ENCODE peak calls at places on chromosomes 11 and 22, in four cellular contexts. One of them, this sample, is unnamed. For H3K4me1, the result is how much of the 10 kb centered on the place peaks cover.

GRCh38 chr22:22928666-22929380 is 41.2 kb downstream of the IGLL5 start:
- DNase-seq in H1: no peak
- DNase-seq in HepG2: no peak
- DNase-seq in GM12878: peak
- DNase-seq in this sample: no peak

GRCh38 chr22:33746501-33746928 is 173.8 kb downstream of the LARGE1 start:
- DNase-seq in GM12878: no peak
- DNase-seq in HepG2: peak
- DNase-seq in H1: no peak
- DNase-seq in this sample: no peak

GRCh38 chr22:44351685-44352377 is 39.1 kb upstream of the SHISAL1 start:
- DNase-seq in HepG2: no peak
- DNase-seq in GM12878: no peak
- DNase-seq in H1: no peak
- DNase-seq in this sample: no peak

GRCh38 chr22:45341503-45341902 is 31.8 kb downstream of the FAM118A start:
- DNase-seq in HepG2: no peak
- DNase-seq in GM12878: no peak
- DNase-seq in H1: no peak
- DNase-seq in this sample: no peak

GRCh38 chr22:26968873-26969272 is 311.5 kb downstream of the MIAT start:
- DNase-seq in H1: no peak
- DNase-seq in GM12878: no peak
- DNase-seq in HepG2: no peak
- DNase-seq in this sample: no peak

GRCh38 chr22:37427128-37427710 is at the start of gene ELFN2:
- DNase-seq in GM12878: no peak
- DNase-seq in HepG2: no peak
- DNase-seq in H1: no peak
- DNase-seq in this sample: no peak

GRCh38 chr22:46815896-46816721 is 53.7 kb downstream of the TBC1D22A start:
- DNase-seq in HepG2: peak
- DNase-seq in GM12878: no peak
- DNase-seq in H1: peak
- DNase-seq in this sample: peak

GRCh38 chr11:125272092-125272491 is 107.5 kb downstream of the PKNOX2 start:
- DNase-seq in GM12878: no peak
- DNase-seq in HepG2: no peak
- DNase-seq in H1: no peak
- DNase-seq in this sample: no peak

GRCh38 chr22:38383417-38383816 is 66.2 kb upstream of the CSNK1E start:
- DNase-seq in GM12878: no peak
- DNase-seq in HepG2: no peak
- DNase-seq in H1: no peak
- DNase-seq in this sample: no peak

GRCh38 chr11:77771135-77771534 is 49.4 kb downstream of the RSF1 start:
- DNase-seq in GM12878: no peak
- DNase-seq in H1: no peak
- DNase-seq in HepG2: no peak
- DNase-seq in this sample: no peak

GRCh38 chr11:65382804-65383368 is 440 bp upstream of the SLC25A45 start:
- DNase-seq in HepG2: no peak
- DNase-seq in H1: no peak
- DNase-seq in GM12878: no peak
- DNase-seq in this sample: no peak

GRCh38 chr11:116517077-116517476 is 255.7 kb downstream of the BUD13 start:
- DNase-seq in GM12878: no peak
- DNase-seq in HepG2: no peak
- DNase-seq in H1: no peak
- DNase-seq in this sample: no peak

GRCh38 chr11:47496808-47497207 is 47.9 kb upstream of the RAPSN start:
- DNase-seq in GM12878: no peak
- DNase-seq in HepG2: no peak
- DNase-seq in H1: no peak
- DNase-seq in this sample: no peak

GRCh38 chr11:7677801-7678201 is 4.5 kb upstream of the CYB5R2 start:
- DNase-seq in H1: no peak
- DNase-seq in GM12878: no peak
- DNase-seq in HepG2: no peak
- DNase-seq in this sample: no peak

GRCh38 chr11:9269492-9270030 is 4.4 kb upstream of the DENND5A start:
- DNase-seq in GM12878: no peak
- DNase-seq in H1: no peak
- DNase-seq in HepG2: no peak
- DNase-seq in this sample: no peak

GRCh38 chr11:73237471-73238290 is 19.6 kb downstream of the P2RY2 start:
- DNase-seq in HepG2: peak
- DNase-seq in GM12878: no peak
- DNase-seq in H1: no peak
- DNase-seq in this sample: no peak

GRCh38 chr22:49015459-49015858 is 812.2 kb downstream of the BRD1 start:
- DNase-seq in H1: peak
- DNase-seq in HepG2: no peak
- DNase-seq in GM12878: no peak
- DNase-seq in this sample: no peak

GRCh38 chr22:21643533-21644357 is 1.6 kb downstream of the SDF2L1 start:
- DNase-seq in GM12878: no peak
- DNase-seq in H1: no peak
- DNase-seq in HepG2: no peak
- DNase-seq in this sample: peak

GRCh38 chr11:75468534-75469340 is 35.7 kb upstream of the KLHL35 start:
- DNase-seq in HepG2: no peak
- DNase-seq in H1: no peak
- DNase-seq in GM12878: no peak
- DNase-seq in this sample: peak

GRCh38 chr11:68706237-68706636 is 21.9 kb downstream of the GAL start:
- DNase-seq in HepG2: no peak
- DNase-seq in H1: no peak
- DNase-seq in GM12878: no peak
- DNase-seq in this sample: no peak

GRCh38 chr22:19422440-19423301 is 8.9 kb downstream of the HIRA start:
- DNase-seq in HepG2: no peak
- DNase-seq in GM12878: no peak
- DNase-seq in H1: no peak
- DNase-seq in this sample: no peak

GRCh38 chr22:37599161-37599560 is 9.5 kb upstream of the GGA1 start:
- DNase-seq in H1: no peak
- DNase-seq in HepG2: no peak
- DNase-seq in GM12878: no peak
- DNase-seq in this sample: no peak

GRCh38 chr11:56910785-56911184 is 77.9 kb upstream of the OR5AK2 start:
- DNase-seq in H1: no peak
- DNase-seq in HepG2: no peak
- DNase-seq in GM12878: no peak
- DNase-seq in this sample: no peak

GRCh38 chr22:43429426-43429825 is 17.6 kb downstream of the MPPED1 start:
- DNase-seq in GM12878: no peak
- DNase-seq in H1: no peak
- DNase-seq in HepG2: no peak
- DNase-seq in this sample: no peak

GRCh38 chr22:32073823-32074380 is 30.8 kb downstream of the SLC5A1 start:
- DNase-seq in GM12878: no peak
- DNase-seq in HepG2: no peak
- DNase-seq in H1: no peak
- DNase-seq in this sample: no peak

GRCh38 chr11:72072348-72072747 is 8.0 kb downstream of the NUMA1 start:
- DNase-seq in GM12878: no peak
- DNase-seq in H1: no peak
- DNase-seq in HepG2: peak
- DNase-seq in this sample: no peak

GRCh38 chr22:46057762-46058420 is 80.9 kb upstream of the WNT7B start:
- DNase-seq in GM12878: peak
- DNase-seq in HepG2: no peak
- DNase-seq in H1: no peak
- DNase-seq in this sample: no peak

GRCh38 chr11:108392364-108392763 is 75.0 kb downstream of the C11orf65 start:
- DNase-seq in HepG2: no peak
- DNase-seq in H1: no peak
- DNase-seq in GM12878: no peak
- DNase-seq in this sample: no peak

GRCh38 chr11:123145220-123145619 is 49.8 kb downstream of the CLMP start:
- DNase-seq in GM12878: no peak
- DNase-seq in H1: no peak
- DNase-seq in HepG2: peak
- DNase-seq in this sample: no peak

GRCh38 chr22:38718414-38718813 is 12.7 kb downstream of the GTPBP1 start:
- DNase-seq in GM12878: no peak
- DNase-seq in H1: no peak
- DNase-seq in HepG2: peak
- DNase-seq in this sample: no peak

DNA sequence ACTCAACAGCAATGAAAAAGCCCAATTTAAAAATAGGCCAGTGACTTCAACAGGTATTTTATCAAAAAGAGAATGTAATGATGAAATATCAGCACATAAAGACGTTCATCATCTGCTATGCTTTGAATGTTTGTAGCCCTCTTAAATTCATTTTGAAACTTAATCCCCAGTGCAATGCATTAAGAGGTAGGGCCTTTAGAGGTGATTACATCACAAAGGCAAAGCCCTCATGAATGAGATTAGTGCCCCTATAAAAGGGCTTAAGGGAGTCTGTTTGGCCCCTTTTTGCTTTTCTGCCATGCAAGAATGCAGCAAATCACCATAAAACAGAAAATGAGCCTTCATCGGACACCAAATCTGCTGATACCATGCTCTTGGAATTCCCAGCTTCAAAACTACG is 637.0 kb downstream of the DLG2 start:
- DNase-seq in HepG2: no peak
- DNase-seq in H1: no peak
- DNase-seq in GM12878: no peak
- DNase-seq in this sample: no peak
- TF ChIP-seq HDAC6 in HepG2: no peak
- TF ChIP-seq HDAC6 in H1: no peak
- TF ChIP-seq HDAC6 in GM12878: no peak
- TF ChIP-seq HDAC6 in this sample: no peak

GRCh38 chr11:2846056-2846455 is 39.5 kb downstream of the CDKN1C start:
- DNase-seq in HepG2: no peak
- DNase-seq in GM12878: no peak
- DNase-seq in H1: no peak
- DNase-seq in this sample: peak
- H3K4me1 ChIP-seq in HepG2: under half
- H3K4me1 ChIP-seq in GM12878: under half
- H3K4me1 ChIP-seq in H1: under half
- H3K4me1 ChIP-seq in this sample: under half

DNA sequence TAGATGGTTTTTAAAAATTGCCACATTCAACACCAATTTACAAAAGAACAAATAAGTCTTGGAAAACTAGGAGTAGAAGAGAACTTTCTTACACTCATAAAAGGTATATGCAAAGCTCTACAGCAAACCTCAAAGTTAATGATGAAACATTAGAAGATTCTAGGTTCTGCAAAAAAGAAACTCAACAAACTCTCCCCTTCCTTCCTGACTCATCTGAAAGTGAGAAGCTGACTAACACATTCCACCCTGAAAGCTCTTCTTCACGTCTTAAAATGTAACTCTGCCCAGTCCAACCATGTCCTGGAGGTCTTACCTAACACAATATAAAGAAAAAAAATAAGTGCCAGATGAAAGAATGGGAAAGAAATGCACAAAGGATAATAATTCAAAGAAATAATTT is 218.9 kb upstream of the ISX start:
- DNase-seq in GM12878: peak
- DNase-seq in HepG2: no peak
- DNase-seq in H1: no peak
- DNase-seq in this sample: no peak
- TF ChIP-seq HDAC6 in GM12878: no peak
- TF ChIP-seq HDAC6 in HepG2: no peak
- TF ChIP-seq HDAC6 in H1: no peak
- TF ChIP-seq HDAC6 in this sample: no peak

GRCh38 chr11:17430616-17431015 is 42.2 kb upstream of the KCNJ11 start:
- DNase-seq in GM12878: no peak
- DNase-seq in H1: no peak
- DNase-seq in HepG2: no peak
- DNase-seq in this sample: no peak
- H3K4me1 ChIP-seq in GM12878: under half
- H3K4me1 ChIP-seq in H1: under half
- H3K4me1 ChIP-seq in HepG2: under half
- H3K4me1 ChIP-seq in this sample: under half

GRCh38 chr22:50695421-50696250 is 23.0 kb downstream of the SHANK3 start:
- DNase-seq in H1: no peak
- DNase-seq in GM12878: no peak
- DNase-seq in HepG2: no peak
- DNase-seq in this sample: no peak
- TF ChIP-seq HDAC6 in H1: no peak
- TF ChIP-seq HDAC6 in GM12878: no peak
- TF ChIP-seq HDAC6 in HepG2: no peak
- TF ChIP-seq HDAC6 in this sample: no peak

GRCh38 chr11:128734439-128735224 is 40.8 kb downstream of the FLI1 start:
- DNase-seq in H1: no peak
- DNase-seq in GM12878: no peak
- DNase-seq in HepG2: no peak
- DNase-seq in this sample: no peak
- H3K4me1 ChIP-seq in H1: under half
- H3K4me1 ChIP-seq in GM12878: half or more
- H3K4me1 ChIP-seq in HepG2: under half
- H3K4me1 ChIP-seq in this sample: under half

GRCh38 chr11:83088965-83089364 is 17.3 kb upstream of the RAB30 start:
- DNase-seq in H1: no peak
- DNase-seq in HepG2: peak
- DNase-seq in GM12878: no peak
- DNase-seq in this sample: no peak

GRCh38 chr11:83092488-83093384 is 21.0 kb upstream of the RAB30 start:
- DNase-seq in HepG2: peak
- DNase-seq in GM12878: no peak
- DNase-seq in H1: no peak
- DNase-seq in this sample: no peak

GRCh38 chr11:83087035-83087434 is 15.3 kb upstream of the RAB30 start:
- DNase-seq in GM12878: no peak
- DNase-seq in H1: no peak
- DNase-seq in HepG2: peak
- DNase-seq in this sample: no peak
- TF ChIP-seq HDAC6 in GM12878: no peak
- TF ChIP-seq HDAC6 in H1: no peak
- TF ChIP-seq HDAC6 in HepG2: no peak
- TF ChIP-seq HDAC6 in this sample: no peak

This sample was measured in K562.